ENCODE peak calls at places on chromosome 14, in six cellular contexts. One of them, this sample, is unnamed.

GRCh38 chr14:71552809-71553208 is 379.4 kb upstream of the RGS6 start:
- DNase-seq in AG04450: no peak
- DNase-seq in body of pancreas: no peak
- DNase-seq in epithelial cell of esophagus: no peak
- DNase-seq in HCT116: no peak
- DNase-seq in fibroblast of lung: no peak
- DNase-seq in this sample: no peak

GRCh38 chr14:94173471-94173884 is 644 bp upstream of the PPP4R4 start:
- DNase-seq in AG04450: no peak
- DNase-seq in body of pancreas: peak
- DNase-seq in epithelial cell of esophagus: no peak
- DNase-seq in HCT116: no peak
- DNase-seq in fibroblast of lung: no peak
- DNase-seq in this sample: no peak

GRCh38 chr14:38257500-38257899 is 1.6 kb upstream of the CLEC14A start:
- DNase-seq in AG04450: no peak
- DNase-seq in body of pancreas: no peak
- DNase-seq in epithelial cell of esophagus: peak
- DNase-seq in HCT116: no peak
- DNase-seq in fibroblast of lung: no peak
- DNase-seq in this sample: no peak

GRCh38 chr14:100294213-100294962 is 11.9 kb downstream of the SLC25A29 start:
- DNase-seq in AG04450: no peak
- DNase-seq in body of pancreas: no peak
- DNase-seq in epithelial cell of esophagus: no peak
- DNase-seq in HCT116: no peak
- DNase-seq in fibroblast of lung: no peak
- DNase-seq in this sample: no peak

GRCh38 chr14:104749111-104749649 is 3.8 kb upstream of the SIVA1 start:
- DNase-seq in AG04450: no peak
- DNase-seq in body of pancreas: no peak
- DNase-seq in epithelial cell of esophagus: peak
- DNase-seq in HCT116: no peak
- DNase-seq in fibroblast of lung: peak
- DNase-seq in this sample: peak

GRCh38 chr14:104554608-104555401 is 24.8 kb upstream of the C14orf180 start:
- DNase-seq in AG04450: no peak
- DNase-seq in body of pancreas: peak
- DNase-seq in epithelial cell of esophagus: no peak
- DNase-seq in HCT116: no peak
- DNase-seq in fibroblast of lung: no peak
- DNase-seq in this sample: no peak

GRCh38 chr14:37969511-37969979 is 238.2 kb upstream of the SSTR1 start:
- DNase-seq in AG04450: no peak
- DNase-seq in body of pancreas: peak
- DNase-seq in epithelial cell of esophagus: no peak
- DNase-seq in HCT116: no peak
- DNase-seq in fibroblast of lung: no peak
- DNase-seq in this sample: no peak

GRCh38 chr14:29518335-29518734 is 409.3 kb downstream of the PRKD1 start:
- DNase-seq in AG04450: no peak
- DNase-seq in body of pancreas: no peak
- DNase-seq in epithelial cell of esophagus: no peak
- DNase-seq in HCT116: no peak
- DNase-seq in fibroblast of lung: peak
- DNase-seq in this sample: no peak

GRCh38 chr14:51554953-51555352 is 96.8 kb upstream of the FRMD6 start:
- DNase-seq in AG04450: no peak
- DNase-seq in body of pancreas: no peak
- DNase-seq in epithelial cell of esophagus: no peak
- DNase-seq in HCT116: no peak
- DNase-seq in fibroblast of lung: peak
- DNase-seq in this sample: no peak

GRCh38 chr14:91326514-91326832 is 82.0 kb upstream of the GPR68 start:
- DNase-seq in AG04450: no peak
- DNase-seq in body of pancreas: no peak
- DNase-seq in epithelial cell of esophagus: no peak
- DNase-seq in HCT116: no peak
- DNase-seq in fibroblast of lung: no peak
- DNase-seq in this sample: no peak

GRCh38 chr14:20343855-20344205 is 395 bp downstream of the PARP2 start:
- DNase-seq in AG04450: no peak
- DNase-seq in body of pancreas: no peak
- DNase-seq in epithelial cell of esophagus: peak
- DNase-seq in HCT116: no peak
- DNase-seq in fibroblast of lung: peak
- DNase-seq in this sample: no peak

DNA sequence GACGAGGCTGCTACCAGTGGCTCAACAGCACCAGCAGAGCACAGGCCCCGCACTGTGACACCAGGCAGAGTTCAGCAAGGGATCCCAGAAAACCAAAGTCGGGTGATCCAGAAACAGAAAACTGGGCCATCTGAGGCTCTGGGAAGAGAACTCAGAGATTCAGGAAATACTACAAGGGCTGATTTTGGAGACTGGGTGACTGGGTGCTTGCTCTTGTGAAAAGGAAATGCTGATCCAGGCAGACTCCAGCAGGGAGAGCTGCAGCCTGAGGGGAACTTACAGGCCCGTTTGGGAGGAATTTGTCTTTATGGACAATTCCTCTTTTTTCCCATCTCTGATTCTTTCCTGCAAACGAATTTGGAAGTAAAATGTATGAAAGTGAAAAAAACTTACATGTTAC is 28.2 kb downstream of the FOXN3 start:
- DNase-seq in AG04450: no peak
- DNase-seq in body of pancreas: no peak
- DNase-seq in epithelial cell of esophagus: peak
- DNase-seq in HCT116: no peak
- DNase-seq in fibroblast of lung: peak
- DNase-seq in this sample: no peak
- TF ChIP-seq CTCF in AG04450: peak
- TF ChIP-seq CTCF in body of pancreas: no peak
- TF ChIP-seq CTCF in epithelial cell of esophagus: peak
- TF ChIP-seq CTCF in HCT116: no peak
- TF ChIP-seq CTCF in fibroblast of lung: peak
- TF ChIP-seq CTCF in this sample: peak

DNA sequence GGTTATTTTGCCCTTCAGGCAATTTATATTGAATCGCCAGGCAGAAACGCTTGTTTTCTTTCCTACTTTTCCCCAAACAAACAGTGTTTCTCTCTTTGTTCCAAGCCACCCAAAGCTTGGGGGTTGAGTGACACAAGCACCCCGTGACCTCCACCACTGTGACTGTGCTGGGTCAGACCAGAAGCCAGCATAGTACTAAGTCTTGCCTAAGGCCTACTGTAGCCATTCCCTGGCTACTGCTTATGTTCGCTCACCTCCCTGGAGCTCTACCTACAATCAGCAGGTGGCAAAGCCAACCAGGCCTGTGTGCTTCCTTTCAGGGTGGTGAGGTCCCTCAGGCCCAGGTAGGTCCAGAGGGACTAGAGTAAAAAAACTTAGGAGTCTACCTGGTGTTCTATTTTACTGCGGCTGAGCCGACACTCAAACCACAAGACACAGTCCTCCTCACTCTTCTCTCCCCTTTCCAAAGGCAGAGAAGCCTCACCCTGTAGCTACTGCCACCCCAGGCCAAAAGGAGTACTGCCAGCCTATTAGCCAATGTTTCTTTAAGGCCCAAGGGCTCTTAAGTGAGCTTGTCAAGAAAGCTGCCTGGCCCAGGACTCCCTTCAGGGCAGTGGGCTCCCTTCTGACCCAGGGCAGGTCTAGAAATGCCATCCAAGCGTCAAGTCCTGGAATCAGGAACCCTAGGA is 411.8 kb upstream of the MIS18BP1 start:
- DNase-seq in AG04450: no peak
- DNase-seq in body of pancreas: no peak
- DNase-seq in epithelial cell of esophagus: peak
- DNase-seq in HCT116: no peak
- DNase-seq in fibroblast of lung: no peak
- DNase-seq in this sample: no peak
- TF ChIP-seq CTCF in AG04450: no peak
- TF ChIP-seq CTCF in body of pancreas: no peak
- TF ChIP-seq CTCF in epithelial cell of esophagus: peak
- TF ChIP-seq CTCF in HCT116: peak
- TF ChIP-seq CTCF in fibroblast of lung: no peak
- TF ChIP-seq CTCF in this sample: no peak

GRCh38 chr14:89954045-89955021 is at the start of gene EFCAB11:
- DNase-seq in AG04450: peak
- DNase-seq in body of pancreas: peak
- DNase-seq in epithelial cell of esophagus: peak
- DNase-seq in HCT116: peak
- DNase-seq in fibroblast of lung: peak
- DNase-seq in this sample: peak
- TF ChIP-seq CTCF in AG04450: peak
- TF ChIP-seq CTCF in body of pancreas: no peak
- TF ChIP-seq CTCF in epithelial cell of esophagus: peak
- TF ChIP-seq CTCF in HCT116: peak
- TF ChIP-seq CTCF in fibroblast of lung: no peak
- TF ChIP-seq CTCF in this sample: peak

GRCh38 chr14:95361373-95362179 is 41.9 kb upstream of the CLMN start:
- DNase-seq in AG04450: no peak
- DNase-seq in body of pancreas: peak
- DNase-seq in epithelial cell of esophagus: peak
- DNase-seq in HCT116: peak
- DNase-seq in fibroblast of lung: peak
- DNase-seq in this sample: no peak
- TF ChIP-seq CTCF in AG04450: peak
- TF ChIP-seq CTCF in body of pancreas: peak
- TF ChIP-seq CTCF in epithelial cell of esophagus: peak
- TF ChIP-seq CTCF in HCT116: peak
- TF ChIP-seq CTCF in fibroblast of lung: peak
- TF ChIP-seq CTCF in this sample: peak

GRCh38 chr14:23483216-23483854 is 13.8 kb downstream of the NGDN start:
- DNase-seq in AG04450: no peak
- DNase-seq in body of pancreas: no peak
- DNase-seq in epithelial cell of esophagus: peak
- DNase-seq in HCT116: no peak
- DNase-seq in fibroblast of lung: peak
- DNase-seq in this sample: no peak
- TF ChIP-seq CTCF in AG04450: peak
- TF ChIP-seq CTCF in body of pancreas: no peak
- TF ChIP-seq CTCF in epithelial cell of esophagus: peak
- TF ChIP-seq CTCF in HCT116: peak
- TF ChIP-seq CTCF in fibroblast of lung: peak
- TF ChIP-seq CTCF in this sample: peak

GRCh38 chr14:85425507-85425906 is 104.4 kb upstream of the FLRT2 start:
- DNase-seq in AG04450: no peak
- DNase-seq in body of pancreas: no peak
- DNase-seq in epithelial cell of esophagus: no peak
- DNase-seq in HCT116: no peak
- DNase-seq in fibroblast of lung: no peak
- DNase-seq in this sample: no peak
- TF ChIP-seq CTCF in AG04450: no peak
- TF ChIP-seq CTCF in body of pancreas: no peak
- TF ChIP-seq CTCF in epithelial cell of esophagus: no peak
- TF ChIP-seq CTCF in HCT116: no peak
- TF ChIP-seq CTCF in fibroblast of lung: no peak
- TF ChIP-seq CTCF in this sample: no peak

This sample was measured in astrocyte of the cerebellum.